ENCODE peak calls at places on chromosome 19, in nine cellular contexts. One of them, this sample, is unnamed. For H3K36me3, the result is how much of the 10 kb centered on the place peaks cover.

GRCh38 chr19:51441410-51442390 is 16.6 kb downstream of the SIGLEC8 start:
- DNase-seq in ovary: no peak
- DNase-seq in stomach: peak
- DNase-seq in tibial nerve: no peak
- DNase-seq in H1: no peak
- DNase-seq in sigmoid colon: peak
- DNase-seq in K562: peak
- DNase-seq in transverse colon: peak
- DNase-seq in suprapubic skin: no peak
- DNase-seq in this sample: no peak

GRCh38 chr19:32677657-32678056 is 2.0 kb downstream of the RGS9BP start:
- DNase-seq in ovary: no peak
- DNase-seq in stomach: no peak
- DNase-seq in tibial nerve: no peak
- DNase-seq in H1: no peak
- DNase-seq in sigmoid colon: no peak
- DNase-seq in K562: no peak
- DNase-seq in transverse colon: no peak
- DNase-seq in suprapubic skin: no peak
- DNase-seq in this sample: no peak

GRCh38 chr19:35518313-35518712 is 4.9 kb upstream of the DMKN start:
- DNase-seq in ovary: no peak
- DNase-seq in stomach: no peak
- DNase-seq in tibial nerve: no peak
- DNase-seq in H1: no peak
- DNase-seq in sigmoid colon: no peak
- DNase-seq in K562: no peak
- DNase-seq in transverse colon: no peak
- DNase-seq in suprapubic skin: no peak
- DNase-seq in this sample: no peak

GRCh38 chr19:55644842-55645511 is 1.5 kb downstream of the ZNF581 start:
- DNase-seq in ovary: no peak
- DNase-seq in stomach: no peak
- DNase-seq in tibial nerve: no peak
- DNase-seq in H1: no peak
- DNase-seq in sigmoid colon: no peak
- DNase-seq in K562: no peak
- DNase-seq in transverse colon: no peak
- DNase-seq in suprapubic skin: peak
- DNase-seq in this sample: no peak

GRCh38 chr19:34661357-34661756 is 15.6 kb downstream of the SCGB2B2 start:
- DNase-seq in ovary: no peak
- DNase-seq in stomach: peak
- DNase-seq in tibial nerve: no peak
- DNase-seq in H1: no peak
- DNase-seq in sigmoid colon: no peak
- DNase-seq in K562: no peak
- DNase-seq in transverse colon: no peak
- DNase-seq in suprapubic skin: no peak
- DNase-seq in this sample: no peak

GRCh38 chr19:29785955-29786589 is 25.7 kb upstream of the CCNE1 start:
- DNase-seq in ovary: no peak
- DNase-seq in stomach: no peak
- DNase-seq in tibial nerve: no peak
- DNase-seq in H1: no peak
- DNase-seq in sigmoid colon: no peak
- DNase-seq in K562: peak
- DNase-seq in transverse colon: no peak
- DNase-seq in suprapubic skin: no peak
- DNase-seq in this sample: no peak

GRCh38 chr19:45739498-45740439 is 6.5 kb downstream of the MEIOSIN start:
- DNase-seq in ovary: no peak
- DNase-seq in stomach: no peak
- DNase-seq in tibial nerve: no peak
- DNase-seq in H1: no peak
- DNase-seq in sigmoid colon: no peak
- DNase-seq in K562: peak
- DNase-seq in transverse colon: no peak
- DNase-seq in suprapubic skin: no peak
- DNase-seq in this sample: no peak

GRCh38 chr19:4369888-4370260 is 26.5 kb downstream of the MPND start:
- DNase-seq in ovary: no peak
- DNase-seq in stomach: peak
- DNase-seq in tibial nerve: no peak
- DNase-seq in H1: no peak
- DNase-seq in sigmoid colon: no peak
- DNase-seq in K562: no peak
- DNase-seq in transverse colon: peak
- DNase-seq in suprapubic skin: peak
- DNase-seq in this sample: no peak

GRCh38 chr19:39384839-39385568 is 5.9 kb downstream of the PAF1 start:
- DNase-seq in ovary: peak
- DNase-seq in stomach: no peak
- DNase-seq in tibial nerve: no peak
- DNase-seq in H1: no peak
- DNase-seq in sigmoid colon: no peak
- DNase-seq in K562: no peak
- DNase-seq in transverse colon: no peak
- DNase-seq in suprapubic skin: no peak
- DNase-seq in this sample: no peak

GRCh38 chr19:39382991-39383828 is 7.7 kb downstream of the PAF1 start:
- DNase-seq in ovary: no peak
- DNase-seq in stomach: no peak
- DNase-seq in tibial nerve: no peak
- DNase-seq in H1: no peak
- DNase-seq in sigmoid colon: no peak
- DNase-seq in K562: no peak
- DNase-seq in transverse colon: no peak
- DNase-seq in suprapubic skin: no peak
- DNase-seq in this sample: no peak

GRCh38 chr19:39388657-39389056 is 2.2 kb downstream of the PAF1 start:
- DNase-seq in ovary: peak
- DNase-seq in stomach: no peak
- DNase-seq in tibial nerve: no peak
- DNase-seq in H1: no peak
- DNase-seq in sigmoid colon: no peak
- DNase-seq in K562: no peak
- DNase-seq in transverse colon: no peak
- DNase-seq in suprapubic skin: no peak
- DNase-seq in this sample: no peak

GRCh38 chr19:39386557-39386956 is 4.3 kb downstream of the PAF1 start:
- DNase-seq in ovary: peak
- DNase-seq in stomach: no peak
- DNase-seq in tibial nerve: no peak
- DNase-seq in H1: no peak
- DNase-seq in sigmoid colon: no peak
- DNase-seq in K562: no peak
- DNase-seq in transverse colon: no peak
- DNase-seq in suprapubic skin: no peak
- DNase-seq in this sample: no peak

GRCh38 chr19:39385629-39386411 is 5.1 kb downstream of the PAF1 start:
- DNase-seq in ovary: peak
- DNase-seq in stomach: no peak
- DNase-seq in tibial nerve: no peak
- DNase-seq in H1: no peak
- DNase-seq in sigmoid colon: no peak
- DNase-seq in K562: no peak
- DNase-seq in transverse colon: no peak
- DNase-seq in suprapubic skin: no peak
- DNase-seq in this sample: no peak
- H3K36me3 ChIP-seq in ovary: under half
- H3K36me3 ChIP-seq in stomach: half or more
- H3K36me3 ChIP-seq in tibial nerve: under half
- H3K36me3 ChIP-seq in H1: under half
- H3K36me3 ChIP-seq in sigmoid colon: half or more
- H3K36me3 ChIP-seq in K562: half or more
- H3K36me3 ChIP-seq in transverse colon: under half
- H3K36me3 ChIP-seq in suprapubic skin: half or more
- H3K36me3 ChIP-seq in this sample: half or more

GRCh38 chr19:5481957-5482356 is 26.7 kb downstream of the ZNRF4 start:
- DNase-seq in ovary: no peak
- DNase-seq in stomach: no peak
- DNase-seq in tibial nerve: no peak
- DNase-seq in H1: no peak
- DNase-seq in sigmoid colon: no peak
- DNase-seq in K562: no peak
- DNase-seq in transverse colon: no peak
- DNase-seq in suprapubic skin: no peak
- DNase-seq in this sample: no peak

GRCh38 chr19:5478925-5479588 is 23.8 kb downstream of the ZNRF4 start:
- DNase-seq in ovary: no peak
- DNase-seq in stomach: no peak
- DNase-seq in tibial nerve: no peak
- DNase-seq in H1: no peak
- DNase-seq in sigmoid colon: no peak
- DNase-seq in K562: no peak
- DNase-seq in transverse colon: no peak
- DNase-seq in suprapubic skin: no peak
- DNase-seq in this sample: no peak

GRCh38 chr19:5479958-5480357 is 24.7 kb downstream of the ZNRF4 start:
- DNase-seq in ovary: no peak
- DNase-seq in stomach: no peak
- DNase-seq in tibial nerve: no peak
- DNase-seq in H1: no peak
- DNase-seq in sigmoid colon: no peak
- DNase-seq in K562: no peak
- DNase-seq in transverse colon: no peak
- DNase-seq in suprapubic skin: no peak
- DNase-seq in this sample: no peak

GRCh38 chr19:5478241-5478924 is 23.2 kb downstream of the ZNRF4 start:
- DNase-seq in ovary: no peak
- DNase-seq in stomach: no peak
- DNase-seq in tibial nerve: no peak
- DNase-seq in H1: no peak
- DNase-seq in sigmoid colon: no peak
- DNase-seq in K562: no peak
- DNase-seq in transverse colon: no peak
- DNase-seq in suprapubic skin: no peak
- DNase-seq in this sample: no peak

GRCh38 chr19:5480427-5480836 is 25.2 kb downstream of the ZNRF4 start:
- DNase-seq in ovary: no peak
- DNase-seq in stomach: peak
- DNase-seq in tibial nerve: no peak
- DNase-seq in H1: peak
- DNase-seq in sigmoid colon: no peak
- DNase-seq in K562: peak
- DNase-seq in transverse colon: peak
- DNase-seq in suprapubic skin: no peak
- DNase-seq in this sample: no peak
- TF ChIP-seq EP300 in ovary: no peak
- TF ChIP-seq EP300 in stomach: no peak
- TF ChIP-seq EP300 in tibial nerve: no peak
- TF ChIP-seq EP300 in H1: no peak
- TF ChIP-seq EP300 in sigmoid colon: no peak
- TF ChIP-seq EP300 in K562: no peak
- TF ChIP-seq EP300 in transverse colon: no peak
- TF ChIP-seq EP300 in suprapubic skin: no peak
- TF ChIP-seq EP300 in this sample: no peak

GRCh38 chr19:49642488-49643035 is 553 bp downstream of the SCAF1 start:
- DNase-seq in ovary: no peak
- DNase-seq in stomach: no peak
- DNase-seq in tibial nerve: no peak
- DNase-seq in H1: no peak
- DNase-seq in sigmoid colon: no peak
- DNase-seq in K562: no peak
- DNase-seq in transverse colon: no peak
- DNase-seq in suprapubic skin: peak
- DNase-seq in this sample: no peak

GRCh38 chr19:49645592-49645991 is 3.6 kb downstream of the SCAF1 start:
- DNase-seq in ovary: no peak
- DNase-seq in stomach: no peak
- DNase-seq in tibial nerve: no peak
- DNase-seq in H1: no peak
- DNase-seq in sigmoid colon: no peak
- DNase-seq in K562: no peak
- DNase-seq in transverse colon: no peak
- DNase-seq in suprapubic skin: no peak
- DNase-seq in this sample: no peak

GRCh38 chr19:49643466-49643865 is 1.5 kb downstream of the SCAF1 start:
- DNase-seq in ovary: no peak
- DNase-seq in stomach: no peak
- DNase-seq in tibial nerve: no peak
- DNase-seq in H1: no peak
- DNase-seq in sigmoid colon: no peak
- DNase-seq in K562: peak
- DNase-seq in transverse colon: no peak
- DNase-seq in suprapubic skin: no peak
- DNase-seq in this sample: no peak

GRCh38 chr19:49646586-49646985 is 4.6 kb downstream of the SCAF1 start:
- DNase-seq in ovary: no peak
- DNase-seq in stomach: no peak
- DNase-seq in tibial nerve: no peak
- DNase-seq in H1: no peak
- DNase-seq in sigmoid colon: no peak
- DNase-seq in K562: no peak
- DNase-seq in transverse colon: no peak
- DNase-seq in suprapubic skin: no peak
- DNase-seq in this sample: no peak

GRCh38 chr19:49645995-49646394 is 4.0 kb downstream of the SCAF1 start:
- DNase-seq in ovary: no peak
- DNase-seq in stomach: no peak
- DNase-seq in tibial nerve: no peak
- DNase-seq in H1: no peak
- DNase-seq in sigmoid colon: no peak
- DNase-seq in K562: no peak
- DNase-seq in transverse colon: no peak
- DNase-seq in suprapubic skin: no peak
- DNase-seq in this sample: no peak
- H3K36me3 ChIP-seq in ovary: under half
- H3K36me3 ChIP-seq in stomach: under half
- H3K36me3 ChIP-seq in tibial nerve: under half
- H3K36me3 ChIP-seq in H1: under half
- H3K36me3 ChIP-seq in sigmoid colon: under half
- H3K36me3 ChIP-seq in K562: half or more
- H3K36me3 ChIP-seq in transverse colon: under half
- H3K36me3 ChIP-seq in suprapubic skin: half or more
- H3K36me3 ChIP-seq in this sample: half or more

DNA sequence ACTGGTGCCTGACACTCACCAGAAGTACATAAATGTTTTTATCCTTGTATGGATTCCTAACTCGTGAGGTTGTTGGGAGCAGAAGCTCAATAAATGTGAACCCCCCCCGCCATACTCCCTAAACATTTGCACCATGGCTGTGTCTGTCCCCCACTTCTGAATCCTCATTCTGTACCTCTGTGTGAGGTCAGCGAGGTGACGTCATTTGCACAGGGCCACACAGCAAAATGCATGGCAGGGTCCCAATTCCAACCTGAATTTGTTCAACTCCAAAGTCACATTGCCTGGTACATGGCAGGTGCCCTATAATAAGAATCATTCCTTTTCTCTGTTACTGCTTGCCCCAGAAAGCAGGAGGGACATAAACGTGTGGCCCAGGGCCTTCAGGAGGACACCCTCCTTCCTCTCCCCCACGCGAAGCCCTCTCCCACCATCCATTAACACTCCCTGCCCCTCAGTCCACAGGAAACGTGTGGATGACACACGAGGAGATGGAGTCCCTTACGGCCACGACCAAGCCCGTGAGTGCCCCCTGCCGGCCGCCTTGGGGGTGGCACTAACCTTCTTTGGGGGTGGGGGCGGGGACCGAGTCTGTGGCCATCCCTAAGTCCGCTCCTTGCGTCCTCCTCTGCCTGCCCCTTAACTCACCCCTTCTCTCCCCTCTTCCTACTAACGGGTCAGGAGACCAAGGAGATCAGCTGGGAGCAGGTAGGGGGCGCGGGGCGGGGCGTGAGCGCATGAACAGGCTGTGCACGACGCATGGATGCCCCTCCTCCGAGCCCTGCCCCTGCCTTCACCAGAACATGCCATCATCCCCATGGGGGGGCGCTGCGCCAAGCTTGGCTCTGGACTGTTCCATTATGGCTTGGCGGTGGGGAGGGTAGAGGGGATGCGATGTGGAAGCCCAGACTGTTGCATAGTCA is 9.4 kb downstream of the HRC start:
- DNase-seq in ovary: peak
- DNase-seq in stomach: peak
- DNase-seq in tibial nerve: peak
- DNase-seq in H1: no peak
- DNase-seq in sigmoid colon: peak
- DNase-seq in K562: peak
- DNase-seq in transverse colon: peak
- DNase-seq in suprapubic skin: peak
- DNase-seq in this sample: no peak
- TF ChIP-seq EP300 in ovary: no peak
- TF ChIP-seq EP300 in stomach: no peak
- TF ChIP-seq EP300 in tibial nerve: no peak
- TF ChIP-seq EP300 in H1: no peak
- TF ChIP-seq EP300 in sigmoid colon: no peak
- TF ChIP-seq EP300 in K562: peak
- TF ChIP-seq EP300 in transverse colon: no peak
- TF ChIP-seq EP300 in suprapubic skin: no peak
- TF ChIP-seq EP300 in this sample: no peak

This sample was measured in esophagus muscularis mucosa.